ENCODE peak calls at places on chromosomes 6 and 20, in five cellular contexts. One of them, this sample, is unnamed.

GRCh38 chr20:58102252-58102651 is 126.2 kb downstream of the ANKRD60 start:
- DNase-seq in stromal cell of bone marrow: no peak
- DNase-seq in activated CD8-positive, alpha-beta memory T cell treated with anti-CD3 and anti-CD28 coated beads, Interleukin-2, amount 10 ng/mL, durations not matched to agents 7 days and 5 days: no peak
- DNase-seq in iPS-NIHi11: no peak
- DNase-seq in progenitor cell of endocrine pancreas: no peak
- DNase-seq in this sample: no peak

GRCh38 chr6:128725271-128726233 is 157.4 kb upstream of the LAMA2 start:
- DNase-seq in iPS-NIHi11: peak
- DNase-seq in activated CD8-positive, alpha-beta memory T cell treated with anti-CD3 and anti-CD28 coated beads, Interleukin-2, amount 10 ng/mL, durations not matched to agents 7 days and 5 days: no peak
- DNase-seq in progenitor cell of endocrine pancreas: peak
- DNase-seq in stromal cell of bone marrow: peak
- DNase-seq in this sample: no peak

GRCh38 chr6:127464161-127464880 is 5.1 kb upstream of the KIAA0408 start:
- DNase-seq in progenitor cell of endocrine pancreas: no peak
- DNase-seq in activated CD8-positive, alpha-beta memory T cell treated with anti-CD3 and anti-CD28 coated beads, Interleukin-2, amount 10 ng/mL, durations not matched to agents 7 days and 5 days: no peak
- DNase-seq in iPS-NIHi11: no peak
- DNase-seq in stromal cell of bone marrow: peak
- DNase-seq in this sample: no peak

GRCh38 chr6:11393713-11394627 is 143.6 kb upstream of the TMEM170B start:
- DNase-seq in iPS-NIHi11: no peak
- DNase-seq in activated CD8-positive, alpha-beta memory T cell treated with anti-CD3 and anti-CD28 coated beads, Interleukin-2, amount 10 ng/mL, durations not matched to agents 7 days and 5 days: no peak
- DNase-seq in progenitor cell of endocrine pancreas: no peak
- DNase-seq in stromal cell of bone marrow: peak
- DNase-seq in this sample: no peak

GRCh38 chr20:21396921-21397340 is 395 bp downstream of the NKX2-4 start:
- DNase-seq in stromal cell of bone marrow: no peak
- DNase-seq in activated CD8-positive, alpha-beta memory T cell treated with anti-CD3 and anti-CD28 coated beads, Interleukin-2, amount 10 ng/mL, durations not matched to agents 7 days and 5 days: no peak
- DNase-seq in iPS-NIHi11: peak
- DNase-seq in progenitor cell of endocrine pancreas: peak
- DNase-seq in this sample: no peak

GRCh38 chr6:158174514-158174913 is 6.4 kb downstream of the GTF2H5 start:
- DNase-seq in stromal cell of bone marrow: peak
- DNase-seq in progenitor cell of endocrine pancreas: no peak
- DNase-seq in iPS-NIHi11: no peak
- DNase-seq in activated CD8-positive, alpha-beta memory T cell treated with anti-CD3 and anti-CD28 coated beads, Interleukin-2, amount 10 ng/mL, durations not matched to agents 7 days and 5 days: no peak
- DNase-seq in this sample: peak

GRCh38 chr6:106997392-106998257 is 23.1 kb upstream of the CD24 start:
- DNase-seq in activated CD8-positive, alpha-beta memory T cell treated with anti-CD3 and anti-CD28 coated beads, Interleukin-2, amount 10 ng/mL, durations not matched to agents 7 days and 5 days: peak
- DNase-seq in iPS-NIHi11: peak
- DNase-seq in stromal cell of bone marrow: peak
- DNase-seq in progenitor cell of endocrine pancreas: peak
- DNase-seq in this sample: no peak

GRCh38 chr6:228881-229651 is 63.2 kb upstream of the DUSP22 start:
- DNase-seq in iPS-NIHi11: no peak
- DNase-seq in activated CD8-positive, alpha-beta memory T cell treated with anti-CD3 and anti-CD28 coated beads, Interleukin-2, amount 10 ng/mL, durations not matched to agents 7 days and 5 days: no peak
- DNase-seq in stromal cell of bone marrow: no peak
- DNase-seq in progenitor cell of endocrine pancreas: no peak
- DNase-seq in this sample: no peak

GRCh38 chr6:144310761-144311160 is 25.6 kb downstream of the UTRN start:
- DNase-seq in progenitor cell of endocrine pancreas: no peak
- DNase-seq in iPS-NIHi11: no peak
- DNase-seq in activated CD8-positive, alpha-beta memory T cell treated with anti-CD3 and anti-CD28 coated beads, Interleukin-2, amount 10 ng/mL, durations not matched to agents 7 days and 5 days: peak
- DNase-seq in stromal cell of bone marrow: no peak
- DNase-seq in this sample: no peak

GRCh38 chr6:169863149-169863525 is 111.7 kb downstream of the ERMARD start:
- DNase-seq in activated CD8-positive, alpha-beta memory T cell treated with anti-CD3 and anti-CD28 coated beads, Interleukin-2, amount 10 ng/mL, durations not matched to agents 7 days and 5 days: peak
- DNase-seq in stromal cell of bone marrow: no peak
- DNase-seq in progenitor cell of endocrine pancreas: no peak
- DNase-seq in iPS-NIHi11: peak
- DNase-seq in this sample: no peak

GRCh38 chr6:117613920-117614535 is 11.7 kb upstream of the GOPC start:
- DNase-seq in progenitor cell of endocrine pancreas: no peak
- DNase-seq in iPS-NIHi11: no peak
- DNase-seq in activated CD8-positive, alpha-beta memory T cell treated with anti-CD3 and anti-CD28 coated beads, Interleukin-2, amount 10 ng/mL, durations not matched to agents 7 days and 5 days: no peak
- DNase-seq in stromal cell of bone marrow: no peak
- DNase-seq in this sample: no peak

GRCh38 chr6:167699141-167700036 is 127.3 kb upstream of the AFDN start:
- DNase-seq in stromal cell of bone marrow: no peak
- DNase-seq in progenitor cell of endocrine pancreas: no peak
- DNase-seq in iPS-NIHi11: no peak
- DNase-seq in activated CD8-positive, alpha-beta memory T cell treated with anti-CD3 and anti-CD28 coated beads, Interleukin-2, amount 10 ng/mL, durations not matched to agents 7 days and 5 days: peak
- DNase-seq in this sample: no peak

GRCh38 chr6:152696543-152696942 is 1.2 kb upstream of the MYCT1 start:
- DNase-seq in stromal cell of bone marrow: peak
- DNase-seq in activated CD8-positive, alpha-beta memory T cell treated with anti-CD3 and anti-CD28 coated beads, Interleukin-2, amount 10 ng/mL, durations not matched to agents 7 days and 5 days: no peak
- DNase-seq in iPS-NIHi11: no peak
- DNase-seq in progenitor cell of endocrine pancreas: no peak
- DNase-seq in this sample: peak

GRCh38 chr20:805713-806112 is 27.8 kb upstream of the FAM110A start:
- DNase-seq in iPS-NIHi11: no peak
- DNase-seq in progenitor cell of endocrine pancreas: no peak
- DNase-seq in activated CD8-positive, alpha-beta memory T cell treated with anti-CD3 and anti-CD28 coated beads, Interleukin-2, amount 10 ng/mL, durations not matched to agents 7 days and 5 days: no peak
- DNase-seq in stromal cell of bone marrow: no peak
- DNase-seq in this sample: no peak

GRCh38 chr6:158703840-158704822 is 54.3 kb downstream of the SYTL3 start:
- DNase-seq in stromal cell of bone marrow: peak
- DNase-seq in activated CD8-positive, alpha-beta memory T cell treated with anti-CD3 and anti-CD28 coated beads, Interleukin-2, amount 10 ng/mL, durations not matched to agents 7 days and 5 days: peak
- DNase-seq in progenitor cell of endocrine pancreas: peak
- DNase-seq in iPS-NIHi11: peak
- DNase-seq in this sample: no peak

GRCh38 chr20:50693001-50693400 is 1.7 kb upstream of the RIPOR3 start:
- DNase-seq in progenitor cell of endocrine pancreas: no peak
- DNase-seq in iPS-NIHi11: no peak
- DNase-seq in activated CD8-positive, alpha-beta memory T cell treated with anti-CD3 and anti-CD28 coated beads, Interleukin-2, amount 10 ng/mL, durations not matched to agents 7 days and 5 days: no peak
- DNase-seq in stromal cell of bone marrow: no peak
- DNase-seq in this sample: no peak